ENCODE peak calls at places on chromosomes 2 and 18, in five cellular contexts. C, A, O, U and Q are unnamed samples.

GRCh38 chr2:217361491-217361890 is 501.6 kb upstream of the TNP1 start:
- DNase-seq in C (no peak), A (no peak), O (no peak), U (no peak), Q (peak)

GRCh38 chr2:115161531-115162453 is 719.4 kb downstream of the DPP10 start:
- DNase-seq in C (no peak), A (no peak), O (peak), U (no peak), Q (no peak)

GRCh38 chr2:55992465-55992864 is 68.9 kb upstream of the EFEMP1 start:
- DNase-seq in C (peak), A (peak), O (no peak), U (peak), Q (peak)

GRCh38 chr2:231361701-231362588 is 33.6 kb upstream of the B3GNT7 start:
- DNase-seq in C (no peak), A (no peak), O (no peak), U (no peak), Q (no peak)

GRCh38 chr2:169507698-169508097 is 1.8 kb upstream of the KLHL41 start:
- DNase-seq in C (no peak), A (peak), O (no peak), U (peak), Q (peak)

GRCh38 chr2:185990861-185991525 is 252.4 kb downstream of the FSIP2 start:
- DNase-seq in C (peak), A (peak), O (no peak), U (no peak), Q (no peak)

GRCh38 chr2:233466991-233467603 is 99.5 kb downstream of the USP40 start:
- DNase-seq in C (no peak), A (no peak), O (no peak), U (no peak), Q (no peak)

GRCh38 chr2:134233733-134234135 is 20.1 kb upstream of the MGAT5 start:
- DNase-seq in C (no peak), A (no peak), O (no peak), U (no peak), Q (no peak)

GRCh38 chr2:174971868-174972781 is 33.1 kb downstream of the CHN1 start:
- DNase-seq in C (peak), A (peak), O (no peak), U (peak), Q (peak)

GRCh38 chr18:57439985-57440330 is 4.8 kb downstream of the ONECUT2 start:
- DNase-seq in C (no peak), A (no peak), O (no peak), U (no peak), Q (no peak)

GRCh38 chr2:30159766-30160165 is 13.0 kb downstream of the YPEL5 start:
- DNase-seq in C (no peak), A (no peak), O (no peak), U (no peak), Q (no peak)

GRCh38 chr2:83730258-83730657 is 728.8 kb downstream of the SUCLG1 start:
- DNase-seq in C (no peak), A (no peak), O (no peak), U (no peak), Q (no peak)

GRCh38 chr2:105455488-105455991 is 56.7 kb upstream of the FHL2 start:
- DNase-seq in C (peak), A (peak), O (no peak), U (peak), Q (peak)

GRCh38 chr2:128235581-128235980 is 83.1 kb downstream of the HS6ST1 start:
- DNase-seq in C (no peak), A (no peak), O (no peak), U (no peak), Q (no peak)

GRCh38 chr2:232543928-232544631 is 4.6 kb downstream of the CHRNG start:
- DNase-seq in C (no peak), A (no peak), O (no peak), U (no peak), Q (no peak)

GRCh38 chr2:230382108-230382507 is 33.9 kb upstream of the SP100 start:
- DNase-seq in C (no peak), A (no peak), O (no peak), U (no peak), Q (no peak)

GRCh38 chr2:191617589-191617988 is 60.3 kb upstream of the NABP1 start:
- DNase-seq in C (no peak), A (no peak), O (no peak), U (no peak), Q (no peak)

GRCh38 chr2:101152195-101153076 is 1.3 kb upstream of the TBC1D8 start:
- DNase-seq in C (no peak), A (no peak), O (peak), U (no peak), Q (peak)

GRCh38 chr18:37552296-37552695 is 13.3 kb downstream of the CELF4 start:
- DNase-seq in C (no peak), A (no peak), O (no peak), U (no peak), Q (no peak)

GRCh38 chr2:128536925-128537620 is 218.4 kb upstream of the HS6ST1 start:
- DNase-seq in C (peak), A (peak), O (no peak), U (peak), Q (peak)

GRCh38 chr2:239815638-239816035 is 209.5 kb downstream of the NDUFA10 start:
- DNase-seq in C (no peak), A (no peak), O (peak), U (no peak), Q (no peak)

GRCh38 chr18:77754475-77755044 is 504.9 kb downstream of the GALR1 start:
- DNase-seq in C (no peak), A (no peak), O (no peak), U (no peak), Q (no peak)

GRCh38 chr2:16060125-16060935 is 120.0 kb downstream of the MYCN start:
- DNase-seq in C (no peak), A (no peak), O (no peak), U (no peak), Q (no peak)

GRCh38 chr2:152420923-152421322 is 85.9 kb downstream of the FMNL2 start:
- DNase-seq in C (no peak), A (no peak), O (no peak), U (no peak), Q (no peak)

GRCh38 chr18:50161806-50162205 is 33.1 kb downstream of the MYO5B start:
- DNase-seq in C (no peak), A (peak), O (no peak), U (no peak), Q (peak)

GRCh38 chr2:134771313-134771801 is 52.6 kb upstream of the TMEM163 start:
- DNase-seq in C (no peak), A (no peak), O (no peak), U (no peak), Q (no peak)

GRCh38 chr2:102841107-102841840 is 79.4 kb downstream of the TMEM182 start:
- DNase-seq in C (peak), A (peak), O (peak), U (peak), Q (peak)

GRCh38 chr2:75612108-75612861 is 34.3 kb upstream of the MRPL19 start:
- DNase-seq in C (no peak), A (no peak), O (no peak), U (no peak), Q (no peak)

GRCh38 chr18:22069916-22070315 is 99.5 kb upstream of the GATA6 start:
- DNase-seq in C (no peak), A (no peak), O (no peak), U (no peak), Q (no peak)

GRCh38 chr2:159712929-159713575 is 746 bp downstream of the MARCHF7 start:
- DNase-seq in C (no peak), A (no peak), O (no peak), U (no peak), Q (peak)

GRCh38 chr18:42509702-42510424 is 554.8 kb downstream of the PIK3C3 start:
- DNase-seq in C (no peak), A (no peak), O (no peak), U (peak), Q (no peak)

GRCh38 chr2:161857936-161858335 is 216.1 kb downstream of the DPP4 start:
- DNase-seq in C (no peak), A (no peak), O (no peak), U (no peak), Q (no peak)

GRCh38 chr2:219020604-219021365 is 20.5 kb downstream of the CFAP65 start:
- DNase-seq in C (no peak), A (no peak), O (no peak), U (no peak), Q (peak)

GRCh38 chr2:109135572-109136185 is 6.7 kb downstream of the SH3RF3 start:
- DNase-seq in C (no peak), A (peak), O (no peak), U (no peak), Q (peak)

GRCh38 chr18:46466236-46467160 is 190.5 kb downstream of the LOXHD1 start:
- DNase-seq in C (no peak), A (no peak), O (no peak), U (no peak), Q (no peak)

DNA sequence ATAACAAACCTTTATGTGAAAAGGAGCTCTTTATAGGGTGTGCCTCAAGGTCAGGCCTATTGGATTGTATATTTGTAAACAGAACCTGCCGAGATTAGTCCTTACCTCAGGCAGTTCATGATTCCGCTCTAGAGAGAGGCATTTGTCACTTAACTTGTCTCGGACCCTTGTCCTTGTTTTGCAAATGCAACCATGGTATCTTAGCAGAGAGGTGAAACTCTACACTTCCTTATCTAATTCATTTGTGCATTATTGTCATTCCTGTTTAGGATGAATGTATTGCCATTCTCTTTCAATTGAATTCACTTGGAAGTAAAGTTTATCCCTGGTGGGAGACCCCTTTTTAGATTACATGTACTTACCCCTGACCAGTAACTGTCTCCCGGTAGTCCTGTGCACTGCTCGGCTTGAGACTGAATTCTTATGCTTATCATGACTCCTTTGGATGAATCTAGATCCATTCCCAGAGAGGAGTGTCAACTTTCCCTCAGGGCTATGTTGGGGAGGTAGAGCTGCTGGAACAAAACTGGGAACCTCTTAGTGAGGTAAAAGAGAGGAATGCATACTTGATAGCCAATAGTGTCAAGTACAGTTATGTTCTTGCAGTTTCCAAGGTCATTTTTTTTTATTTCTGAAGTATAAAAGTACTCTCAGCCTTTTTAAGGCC is 46.6 kb downstream of the SGPP2 start:
- DNase-seq in C (no peak), A (no peak), O (no peak), U (no peak), Q (no peak)
- H3K4me3 ChIP-seq in C (no peak), A (no peak), O (no peak), U (no peak), Q (no peak)

GRCh38 chr2:3650140-3650944 is 7.7 kb upstream of the ALLC start:
- DNase-seq in C (no peak), A (no peak), O (no peak), U (no peak), Q (no peak)
- TF ChIP-seq CTCF in C (no peak), A (no peak), O (no peak), U (no peak), Q (no peak)

GRCh38 chr2:164913640-164914346 is 41.5 kb downstream of the SLC38A11 start:
- DNase-seq in C (peak), A (peak), O (no peak), U (no peak), Q (peak)
- H3K4me3 ChIP-seq in C (no peak), A (no peak), O (no peak), U (no peak), Q (no peak)

DNA sequence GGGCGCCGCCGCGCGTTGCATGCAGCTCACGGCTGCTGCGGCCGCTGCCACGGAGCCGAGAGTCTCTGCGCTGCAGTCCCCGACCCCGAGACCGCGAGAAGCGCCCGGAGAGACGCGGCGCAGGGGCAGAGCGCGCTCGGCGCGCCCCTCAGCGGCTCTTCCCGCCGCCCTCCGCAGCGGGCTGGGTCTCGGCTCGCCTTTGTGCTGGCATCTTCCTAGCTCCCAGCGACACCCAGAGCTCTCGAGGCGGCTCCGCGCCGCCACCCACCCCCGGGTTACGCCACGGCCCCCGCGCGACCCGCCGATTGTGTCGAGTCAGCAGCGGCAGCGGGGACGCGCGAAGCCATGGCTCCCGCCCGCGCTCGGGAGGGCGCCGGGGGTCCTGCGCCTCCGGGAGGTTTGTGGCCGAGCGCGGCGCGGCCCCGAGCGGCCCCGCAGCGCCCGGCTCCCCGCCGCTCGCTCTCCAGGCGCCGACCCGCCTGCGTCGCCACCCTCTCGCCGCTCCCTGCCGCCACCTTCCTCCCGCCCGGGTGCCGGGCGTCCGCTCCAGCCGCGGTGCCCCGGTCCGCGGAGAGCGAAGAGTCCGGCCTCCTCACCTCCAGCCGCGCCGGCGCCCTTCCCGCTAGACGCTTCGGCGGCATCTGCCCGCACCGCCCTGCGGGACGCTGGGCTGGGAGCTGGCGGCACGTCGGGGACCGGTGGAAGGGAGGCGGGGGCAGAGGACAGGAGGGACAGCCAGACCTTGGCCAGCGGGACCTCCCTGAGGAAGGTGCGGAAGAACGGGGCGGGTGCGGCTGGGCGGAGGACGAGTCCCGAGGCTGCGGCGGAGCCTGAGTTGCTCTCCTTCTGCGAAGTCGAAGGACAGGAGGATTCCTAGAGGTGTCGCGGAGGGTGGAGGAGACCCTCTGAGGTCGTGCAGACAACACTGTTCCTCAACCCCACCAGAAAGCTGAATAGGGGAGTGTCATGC is 46.3 kb upstream of the CCDC150 start:
- DNase-seq in C (peak), A (peak), O (peak), U (no peak), Q (peak)
- TF ChIP-seq CTCF in C (no peak), A (no peak), O (no peak), U (no peak), Q (no peak)

GRCh38 chr18:79065802-79066201 is 3.4 kb upstream of the ATP9B start:
- DNase-seq in C (no peak), A (no peak), O (no peak), U (no peak), Q (no peak)
- H3K4me3 ChIP-seq in C (no peak), A (no peak), O (no peak), U (no peak), Q (no peak)